ENCODE peak calls at places on chromosomes 5 and 9, in five cellular contexts. L is CD8-positive, alpha-beta T cell; K is OCI-LY7; E is body of pancreas; C is psoas muscle. V is an unnamed sample. For H3K4me1, the result is how much of the 10 kb centered on the place peaks cover.

GRCh38 chr9:77215874-77216273 is 38.5 kb downstream of the VPS13A start:
- DNase-seq in L (no peak), K (peak), E (no peak), C (no peak), V (peak)

GRCh38 chr9:124857533-124858162 is 4.1 kb downstream of the RPL35 start:
- DNase-seq in L (no peak), K (no peak), E (no peak), C (no peak), V (no peak)

GRCh38 chr5:173341911-173342535 is 13.8 kb upstream of the STC2 start:
- DNase-seq in L (no peak), K (no peak), E (no peak), C (no peak), V (no peak)

GRCh38 chr5:143011621-143012020 is 241.4 kb downstream of the ARHGAP26 start:
- DNase-seq in L (no peak), K (no peak), E (no peak), C (no peak), V (peak)

GRCh38 chr9:3868012-3868411 is 342.2 kb upstream of the RFX3 start:
- DNase-seq in L (no peak), K (no peak), E (no peak), C (no peak), V (no peak)

GRCh38 chr9:126519660-126520425 is 93.9 kb upstream of the LMX1B start:
- DNase-seq in L (no peak), K (no peak), E (no peak), C (no peak), V (no peak)

GRCh38 chr9:97565262-97565661 is 63.8 kb downstream of the TMOD1 start:
- DNase-seq in L (no peak), K (no peak), E (no peak), C (no peak), V (no peak)

GRCh38 chr5:10676224-10676623 is 84.8 kb downstream of the DAP start:
- DNase-seq in L (no peak), K (no peak), E (no peak), C (no peak), V (no peak)

GRCh38 chr5:142385194-142385593 is 60.4 kb upstream of the SPRY4 start:
- DNase-seq in L (no peak), K (no peak), E (no peak), C (no peak), V (peak)

GRCh38 chr5:125011014-125011413 is 264.6 kb upstream of the ZNF608 start:
- DNase-seq in L (no peak), K (no peak), E (no peak), C (no peak), V (no peak)

GRCh38 chr9:36659500-36659899 is 86.8 kb downstream of the MELK start:
- DNase-seq in L (no peak), K (peak), E (no peak), C (no peak), V (no peak)

GRCh38 chr5:141320225-141321169 is at the start of gene TAF7:
- DNase-seq in L (peak), K (peak), E (peak), C (peak), V (peak)

GRCh38 chr5:52961238-52961637 is 27.9 kb upstream of the ITGA2 start:
- DNase-seq in L (no peak), K (no peak), E (no peak), C (no peak), V (peak)

GRCh38 chr9:84145780-84146179 is 165.2 kb downstream of the RMI1 start:
- DNase-seq in L (no peak), K (no peak), E (no peak), C (no peak), V (no peak)
- H3K4me3 ChIP-seq in L (no peak), K (no peak), E (no peak), C (no peak), V (no peak)

GRCh38 chr9:89421595-89421994 is 76.3 kb downstream of the SEMA4D start:
- DNase-seq in L (no peak), K (no peak), E (no peak), C (no peak), V (no peak)

GRCh38 chr9:89420397-89420796 is 77.5 kb downstream of the SEMA4D start:
- DNase-seq in L (no peak), K (no peak), E (no peak), C (no peak), V (no peak)

GRCh38 chr9:89419978-89420394 is 77.9 kb downstream of the SEMA4D start:
- DNase-seq in L (peak), K (no peak), E (no peak), C (no peak), V (no peak)

GRCh38 chr9:89425024-89425805 is 72.7 kb downstream of the SEMA4D start:
- DNase-seq in L (no peak), K (no peak), E (no peak), C (no peak), V (no peak)

DNA sequence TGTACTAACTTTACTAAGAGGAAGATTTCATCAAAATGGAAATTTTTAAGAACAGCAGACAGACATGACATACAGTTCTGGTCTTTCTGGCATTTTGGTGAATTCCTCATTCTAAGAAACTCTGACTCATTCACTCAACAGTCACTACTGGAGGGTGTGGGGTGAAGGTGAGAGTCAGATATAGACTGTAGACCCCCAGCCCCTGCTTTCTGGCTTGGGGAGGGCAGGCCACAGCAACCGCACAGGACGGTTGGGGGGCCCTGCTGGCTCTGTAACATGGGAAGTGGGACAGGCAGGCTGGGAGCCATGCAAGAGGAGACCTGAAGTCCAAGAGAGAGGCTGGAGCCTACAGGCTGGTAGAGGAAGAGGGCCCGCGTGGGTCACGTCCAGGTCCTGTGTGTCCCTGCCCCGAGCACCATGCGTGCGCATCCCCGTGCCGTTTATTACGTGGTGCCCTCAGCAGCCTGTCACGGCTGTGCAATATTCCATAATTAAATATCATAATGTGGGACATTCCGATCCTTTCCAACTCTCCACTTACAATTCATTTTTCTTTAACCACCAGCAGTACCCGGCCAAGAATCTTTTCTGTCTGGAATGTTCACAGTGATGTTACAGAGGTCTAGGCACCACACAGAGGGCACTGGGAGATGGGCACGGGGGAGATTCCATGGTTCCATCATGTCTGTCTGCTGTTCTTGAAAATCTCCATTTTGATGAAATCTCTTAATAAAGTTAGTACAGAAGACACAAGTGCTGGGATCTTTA is 75.6 kb downstream of the SEMA4D start:
- DNase-seq in L (peak), K (no peak), E (no peak), C (no peak), V (no peak)
- H3K27ac ChIP-seq in L (no peak), K (no peak), E (no peak), C (no peak), V (no peak)

GRCh38 chr5:115849258-115849798 is 7.6 kb downstream of the AP3S1 start:
- DNase-seq in L (no peak), K (no peak), E (no peak), C (no peak), V (no peak)

GRCh38 chr5:115854139-115854538 is 12.4 kb downstream of the AP3S1 start:
- DNase-seq in L (no peak), K (no peak), E (no peak), C (no peak), V (no peak)

GRCh38 chr5:115855959-115856358 is 14.2 kb downstream of the AP3S1 start:
- DNase-seq in L (no peak), K (no peak), E (no peak), C (no peak), V (peak)

GRCh38 chr5:115847290-115847689 is 5.6 kb downstream of the AP3S1 start:
- DNase-seq in L (no peak), K (no peak), E (no peak), C (no peak), V (no peak)

DNA sequence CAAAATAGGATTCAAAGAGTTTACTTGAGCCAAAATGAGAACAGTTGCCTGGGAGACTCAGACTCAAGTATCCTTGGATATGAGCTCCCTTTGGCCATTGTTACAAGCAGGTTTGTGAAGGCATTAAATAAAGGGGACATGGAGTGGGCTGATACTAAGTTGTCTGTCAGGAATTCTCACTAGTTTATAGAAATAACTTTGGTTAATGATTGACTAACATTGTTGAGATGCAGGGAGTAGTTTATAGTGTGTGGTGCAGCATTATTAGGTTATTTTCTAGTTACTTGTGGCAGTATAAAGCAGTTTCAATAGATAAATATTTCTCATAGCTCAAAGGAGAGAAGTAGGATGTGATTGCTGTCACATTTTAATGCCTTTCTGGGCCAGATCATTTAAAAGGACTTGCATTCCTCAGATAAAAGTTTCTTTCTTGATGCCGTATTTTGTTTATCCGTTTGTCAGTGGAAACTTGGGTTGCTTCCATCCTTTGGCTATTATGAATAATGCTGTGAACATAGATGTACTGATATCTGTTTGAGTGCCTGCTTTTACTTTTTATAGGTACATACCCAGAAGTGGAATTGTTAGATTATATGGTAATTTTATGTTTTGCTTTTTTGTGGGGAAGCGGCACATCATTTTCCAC is 9.2 kb downstream of the AP3S1 start:
- DNase-seq in L (no peak), K (no peak), E (no peak), C (no peak), V (no peak)
- H3K4me1 ChIP-seq in L (under half), K (under half), E (under half), C (under half), V (under half)

GRCh38 chr9:70119786-70120185 is 76.1 kb downstream of the MAMDC2 start:
- DNase-seq in L (no peak), K (no peak), E (no peak), C (no peak), V (no peak)
- H3K4me3 ChIP-seq in L (no peak), K (no peak), E (no peak), C (no peak), V (no peak)

GRCh38 chr5:111386832-111387162 is 125.5 kb downstream of the STARD4 start:
- DNase-seq in L (no peak), K (no peak), E (no peak), C (no peak), V (no peak)
- H3K27ac ChIP-seq in L (no peak), K (no peak), E (no peak), C (no peak), V (no peak)

GRCh38 chr5:176540476-176540899 is 3.3 kb upstream of the RNF44 start:
- DNase-seq in L (no peak), K (no peak), E (no peak), C (no peak), V (no peak)

GRCh38 chr5:176536902-176537607 is at the start of gene RNF44:
- DNase-seq in L (peak), K (peak), E (peak), C (peak), V (peak)

GRCh38 chr5:176537608-176538504 is 654 bp upstream of the RNF44 start:
- DNase-seq in L (peak), K (peak), E (peak), C (peak), V (peak)

GRCh38 chr5:176538985-176539384 is 1.8 kb upstream of the RNF44 start:
- DNase-seq in L (no peak), K (no peak), E (no peak), C (no peak), V (no peak)

DNA sequence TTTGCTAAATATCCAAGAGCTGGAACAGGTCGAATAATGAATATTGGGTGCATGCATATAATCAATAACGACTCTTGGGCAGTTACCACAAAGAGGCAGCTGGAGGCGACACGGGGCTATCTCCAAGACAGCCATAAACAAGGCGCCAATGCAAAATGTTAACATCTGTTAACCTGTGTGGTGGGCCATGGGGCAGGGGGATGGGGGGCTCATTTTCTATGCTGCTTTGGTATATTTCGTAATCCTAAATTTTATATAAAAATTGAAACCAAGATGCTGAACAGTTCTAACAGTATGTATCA is 1.3 kb upstream of the RNF44 start:
- DNase-seq in L (no peak), K (no peak), E (no peak), C (no peak), V (no peak)
- H3K4me1 ChIP-seq in L (half or more), K (half or more), E (half or more), C (under half), V (under half)

GRCh38 chr5:137498736-137499505 is at the start of gene SPOCK1:
- DNase-seq in L (no peak), K (peak), E (peak), C (peak), V (peak)
- H3K4me3 ChIP-seq in L (no peak), K (no peak), E (no peak), C (peak), V (peak)

DNA sequence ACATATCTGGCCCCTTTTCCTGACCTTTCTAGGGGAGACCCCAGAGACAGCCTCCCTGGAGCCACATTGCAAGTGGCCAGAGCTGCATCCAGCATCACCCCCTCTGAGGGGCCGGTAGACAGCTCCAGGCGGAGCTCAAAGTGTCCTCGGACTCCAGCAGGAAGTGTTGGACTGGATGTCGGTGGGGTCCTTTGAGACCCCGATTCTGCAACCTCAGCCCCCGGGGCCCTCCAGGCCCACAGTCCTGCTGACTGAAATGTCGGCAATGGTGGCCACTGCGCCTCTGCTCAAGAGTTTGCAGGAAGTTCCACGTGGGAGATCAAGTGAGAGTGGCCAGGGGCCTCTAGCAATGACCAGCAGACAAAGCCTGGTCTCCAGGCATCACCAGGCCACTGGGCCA is 115.9 kb upstream of the FOXD4L5 start:
- DNase-seq in L (no peak), K (no peak), E (no peak), C (no peak), V (no peak)
- H3K27ac ChIP-seq in L (no peak), K (no peak), E (no peak), C (no peak), V (no peak)

GRCh38 chr5:177501874-177502678 is 4.7 kb upstream of the PDLIM7 start:
- DNase-seq in L (no peak), K (peak), E (no peak), C (no peak), V (no peak)

GRCh38 chr5:177500685-177501522 is 3.5 kb upstream of the PDLIM7 start:
- DNase-seq in L (peak), K (peak), E (peak), C (peak), V (peak)

GRCh38 chr5:177503351-177504085 is 6.1 kb downstream of the DOK3 start:
- DNase-seq in L (no peak), K (peak), E (no peak), C (no peak), V (no peak)

GRCh38 chr5:177504086-177505056 is 5.3 kb downstream of the DOK3 start:
- DNase-seq in L (no peak), K (peak), E (no peak), C (no peak), V (no peak)

GRCh38 chr5:177502886-177503285 is 5.5 kb upstream of the PDLIM7 start:
- DNase-seq in L (no peak), K (no peak), E (no peak), C (no peak), V (no peak)
- H3K4me1 ChIP-seq in L (under half), K (half or more), E (under half), C (under half), V (under half)